ENCODE peak calls at places on chromosomes 16 and 17, in nine cellular contexts. N is activated naive CD4-positive, alpha-beta T cell; L is stimulated activated CD8-positive, alpha-beta memory T cell treated with anti-CD3 and anti-CD28 coated beads, Interleukin-15, amount 100 ng/mL, for 24 hours; W is gastrocnemius medialis; K is fibroblast of mammary gland; S is HCEC 1CT; H is dermis microvascular lymphatic vessel endothelial cell; Y is CD8-positive, alpha-beta memory T cell; R is PC-3. P is an unnamed sample.

GRCh38 chr17:42276359-42276608 is at the start of gene STAT5B:
- DNase-seq in S (peak; percentile 62), Y (peak; percentile 56), K (peak; percentile 50), H (no peak), R (no peak), W (peak; percentile 67), N (no peak), L (peak; percentile 46), P (no peak)

GRCh38 chr16:89268987-89269735 is 51.7 kb downstream of the ZNF778 start:
- DNase-seq in L (no peak), Y (no peak), H (no peak), N (no peak), W (peak; percentile 50), R (peak; percentile 29), S (peak; percentile 66), K (peak; percentile 87), P (no peak)

GRCh38 chr17:70128727-70129238 is 40.5 kb upstream of the KCNJ2 start:
- DNase-seq in K (no peak), W (no peak), L (no peak), N (no peak), S (no peak), R (no peak), Y (no peak), H (no peak), P (no peak)

GRCh38 chr17:57524790-57525543 is 220.1 kb downstream of the CCDC182 start:
- DNase-seq in K (no peak), S (no peak), R (no peak), L (no peak), N (no peak), Y (no peak), W (no peak), H (no peak), P (no peak)

GRCh38 chr16:50616883-50617629 is 64.1 kb downstream of the SNX20 start:
- DNase-seq in H (no peak), Y (no peak), N (no peak), K (no peak), S (no peak), R (no peak), W (no peak), L (no peak), P (no peak)

GRCh38 chr17:70499067-70499786 is 329.9 kb downstream of the KCNJ2 start:
- DNase-seq in R (no peak), H (no peak), L (no peak), S (no peak), Y (no peak), N (no peak), K (no peak), W (no peak), P (no peak)

GRCh38 chr17:63516910-63517824 is 6.0 kb upstream of the KCNH6 start:
- DNase-seq in Y (no peak), W (no peak), L (no peak), S (peak; percentile 68), H (no peak), K (peak; percentile 66), N (no peak), R (peak; percentile 89), P (no peak)

GRCh38 chr16:67277294-67277998 is 1.9 kb upstream of the PLEKHG4 start:
- DNase-seq in Y (no peak), R (peak; percentile 91), H (peak; percentile 66), L (no peak), S (peak; percentile 99), K (peak; percentile 99), N (no peak), W (peak; percentile 38), P (no peak)

GRCh38 chr16:31897283-31897682 is 23.7 kb downstream of the ZNF267 start:
- DNase-seq in L (no peak), R (no peak), K (no peak), Y (no peak), S (no peak), H (no peak), N (no peak), W (no peak), P (no peak)

GRCh38 chr17:46742539-46743270 is 75.8 kb downstream of the WNT3 start:
- DNase-seq in H (no peak), L (no peak), S (peak; percentile 98), Y (no peak), W (no peak), K (peak; percentile 96), N (no peak), R (peak; percentile 93), P (no peak)

GRCh38 chr17:57034807-57035754 is 50.0 kb upstream of the AKAP1 start:
- DNase-seq in L (no peak), H (no peak), Y (no peak), S (no peak), R (no peak), W (no peak), K (no peak), N (no peak), P (no peak)